ENCODE peak calls at places on chromosome 11, in nine cellular contexts. I, G, A, V, C, F, Q, K and Y are unnamed samples.

GRCh38 chr11:36041988-36042606 is 98.2 kb downstream of the LDLRAD3 start:
- DNase-seq in G (no peak), V (no peak), C (peak; percentile 43), I (peak; percentile 34), K (no peak), Q (no peak), F (peak; percentile 5), A (no peak), Y (no peak)

GRCh38 chr11:61553373-61554171 is 27.3 kb downstream of the SYT7 start:
- DNase-seq in C (no peak), A (peak; percentile 26), F (no peak), K (peak; percentile 42), G (no peak), Q (no peak), I (no peak), V (no peak), Y (no peak)

GRCh38 chr11:62958547-62959071 is 26.2 kb downstream of the SLC22A6 start:
- DNase-seq in F (no peak), A (peak; percentile 7), I (no peak), G (no peak), K (no peak), Q (no peak), V (no peak), C (no peak), Y (peak; percentile 40)

GRCh38 chr11:65854871-65855837 is 2.8 kb downstream of the CFL1 start:
- DNase-seq in V (peak; percentile 19), F (peak; percentile 1), A (no peak), I (no peak), Q (no peak), C (no peak), G (no peak), K (no peak), Y (no peak)

GRCh38 chr11:1853376-1854131 is 670 bp downstream of the LSP1 start:
- DNase-seq in K (no peak), F (peak; percentile 29), A (no peak), Q (no peak), G (no peak), V (no peak), I (no peak), C (no peak), Y (no peak)

GRCh38 chr11:73273246-73273890 is 1.2 kb downstream of the P2RY6 start:
- DNase-seq in I (no peak), V (peak; percentile 13), G (no peak), K (peak; percentile 85), F (no peak), Q (no peak), A (no peak), C (no peak), Y (no peak)

GRCh38 chr11:27616711-27617110 is 83.5 kb downstream of the BDNF start:
- DNase-seq in K (no peak), V (no peak), F (no peak), A (no peak), C (peak; percentile 24), Q (no peak), I (no peak), G (no peak), Y (no peak)

GRCh38 chr11:69697861-69698260 is 6.0 kb downstream of the FGF19 start:
- DNase-seq in I (no peak), A (no peak), Q (no peak), C (no peak), F (no peak), K (no peak), V (no peak), G (no peak), Y (no peak)

GRCh38 chr11:18329196-18329870 is 7.0 kb downstream of the GTF2H1 start:
- DNase-seq in Q (no peak), C (no peak), A (no peak), I (peak; percentile 36), K (no peak), V (no peak), F (peak; percentile 66), G (no peak), Y (no peak)

GRCh38 chr11:15886866-15887265 is 469.5 kb downstream of the SOX6 start:
- DNase-seq in Q (no peak), I (no peak), C (no peak), K (no peak), V (no peak), G (no peak), A (no peak), F (no peak), Y (no peak)

GRCh38 chr11:80519591-80520258 is 1078.9 kb upstream of the TENM4 start:
- DNase-seq in G (no peak), F (no peak), Q (no peak), I (no peak), V (no peak), A (no peak), C (no peak), K (no peak), Y (no peak)

GRCh38 chr11:133362156-133362555 is 170.1 kb downstream of the OPCML start:
- DNase-seq in G (no peak), A (no peak), F (no peak), K (no peak), I (no peak), V (no peak), C (no peak), Q (peak; percentile 80), Y (no peak)

GRCh38 chr11:501001-501682 is 5.9 kb downstream of the RNH1 start:
- DNase-seq in I (no peak), F (no peak), Q (no peak), K (no peak), V (no peak), C (no peak), A (no peak), G (no peak), Y (no peak)

GRCh38 chr11:88478136-88478785 is 140.7 kb upstream of the CTSC start:
- DNase-seq in F (no peak), V (no peak), A (no peak), G (no peak), K (no peak), C (no peak), I (no peak), Q (no peak), Y (no peak)

GRCh38 chr11:116513894-116514293 is 258.9 kb downstream of the BUD13 start:
- DNase-seq in F (peak; percentile 66), Q (no peak), I (peak; percentile 61), V (no peak), A (peak; percentile 40), C (peak; percentile 83), K (peak; percentile 33), G (peak; percentile 66), Y (no peak)
- TF ChIP-seq CTCF in F (peak; percentile 52), Q (no peak), I (peak; percentile 15), V (no peak), A (peak; percentile 35), C (peak; percentile 57), K (peak; percentile 32), G (peak; percentile 68), Y (peak; percentile 15)

GRCh38 chr11:22828373-22828772 is 1.2 kb downstream of the SVIP start:
- DNase-seq in Q (no peak), K (no peak), A (no peak), G (no peak), C (no peak), I (no peak), F (peak; percentile 14), V (no peak), Y (no peak)

GRCh38 chr11:22830082-22830414 is 447 bp upstream of the SVIP start:
- DNase-seq in K (no peak), A (no peak), C (no peak), Q (no peak), I (no peak), V (no peak), G (no peak), F (no peak), Y (no peak)

GRCh38 chr11:22832315-22833041 is 2.9 kb upstream of the SVIP start:
- DNase-seq in V (no peak), Q (no peak), I (no peak), G (no peak), K (no peak), A (no peak), F (no peak), C (no peak), Y (no peak)

DNA sequence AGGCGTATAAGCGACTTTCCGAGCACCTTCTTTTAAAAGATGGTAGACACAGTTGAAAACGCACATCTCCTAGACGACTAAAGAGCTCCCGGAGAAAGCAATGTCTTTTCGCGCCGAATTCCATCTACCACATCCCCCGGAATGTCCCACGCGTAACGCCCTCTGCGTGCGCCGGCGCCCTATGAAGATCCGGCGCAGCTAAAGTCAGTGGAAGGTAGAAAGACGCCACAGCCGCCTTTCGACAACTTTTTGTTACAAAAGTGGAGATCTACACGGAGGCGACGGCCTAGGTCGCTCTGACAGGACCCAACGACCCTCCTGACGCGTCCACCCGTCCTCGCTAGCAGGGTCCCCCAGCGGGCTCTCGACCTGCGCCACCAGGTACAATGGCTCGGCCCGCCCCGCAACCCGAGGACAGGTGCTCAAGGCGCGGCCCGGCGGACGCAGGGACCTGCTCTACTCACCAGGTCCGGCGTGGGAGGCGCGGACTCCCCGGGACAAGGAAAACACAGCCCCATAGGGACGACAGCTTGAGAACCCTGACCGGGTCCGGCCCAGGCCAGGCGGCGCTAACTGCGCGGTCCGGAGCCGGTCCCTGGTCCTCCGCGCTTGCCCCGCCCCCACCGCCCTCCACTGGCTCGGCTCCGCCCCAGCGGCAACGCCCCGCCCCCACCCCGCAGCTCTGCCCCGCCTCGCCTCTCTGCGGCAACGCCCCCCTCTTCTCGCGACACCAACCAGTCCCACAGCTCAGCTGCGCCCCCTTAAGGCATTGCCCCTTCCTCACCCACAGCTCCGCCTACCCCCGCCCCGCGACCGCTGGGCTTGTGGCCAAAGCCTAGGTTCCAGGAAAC is at the start of gene SVIP:
- DNase-seq in V (peak; percentile 92), C (peak; percentile 96), I (peak; percentile 93), F (peak; percentile 96), K (peak; percentile 94), A (peak; percentile 97), G (peak; percentile 99), Q (peak; percentile 97), Y (peak; percentile 97)
- TF ChIP-seq CTCF in V (peak; percentile 81), C (peak; percentile 60), I (peak; percentile 89), F (peak; percentile 83), K (peak; percentile 49), A (peak; percentile 73), G (peak; percentile 69), Q (peak; percentile 71), Y (peak; percentile 68)

DNA sequence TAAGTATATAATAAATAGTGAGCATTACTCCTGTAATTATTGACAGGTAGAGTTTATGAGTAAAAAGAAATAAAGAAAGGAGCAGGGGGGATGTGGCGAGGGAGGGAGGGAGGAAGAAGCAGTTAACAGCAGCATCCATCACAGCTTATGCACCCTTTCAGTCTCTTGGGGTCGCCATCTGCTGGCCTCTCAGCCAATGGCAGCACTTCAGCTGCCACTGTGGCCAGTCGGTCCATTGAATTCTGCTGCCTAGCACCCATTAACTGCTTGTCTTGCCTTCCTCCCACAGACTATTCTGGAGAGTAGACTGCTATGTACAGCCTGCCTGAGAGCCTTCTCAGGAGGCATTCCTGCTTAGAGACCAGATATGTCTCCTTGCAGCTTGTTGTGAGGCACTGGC is 388.3 kb downstream of the TENM4 start:
- DNase-seq in G (peak; percentile 36), K (peak; percentile 72), Q (no peak), C (peak; percentile 61), F (no peak), A (peak; percentile 21), I (no peak), V (no peak), Y (no peak)
- TF ChIP-seq CTCF in G (no peak), K (peak; percentile 54), Q (no peak), C (peak; percentile 43), F (peak; percentile 14), A (no peak), I (no peak), V (peak; percentile 10), Y (peak; percentile 32)

DNA sequence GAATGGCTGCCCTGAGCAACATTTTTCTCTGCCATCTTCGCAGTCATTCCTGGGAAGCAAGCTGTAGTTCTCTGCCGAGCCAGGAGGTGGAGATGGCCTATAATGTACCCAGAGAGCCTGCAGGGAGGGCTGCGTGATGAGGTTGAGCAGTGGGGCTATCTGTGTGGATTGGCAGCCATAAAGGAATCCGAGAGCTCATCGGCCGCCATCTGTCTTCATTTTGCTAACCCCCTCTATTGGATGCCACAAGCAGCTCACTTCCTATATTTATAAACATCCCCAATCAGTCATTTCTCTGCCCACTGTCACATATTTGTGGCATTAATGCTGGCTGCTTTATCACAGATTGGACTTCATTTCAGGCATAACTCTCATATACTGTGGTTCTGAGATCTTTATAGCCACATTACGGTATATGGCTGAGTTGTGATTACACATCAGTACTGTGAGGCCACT is 209.5 kb downstream of the NTM start:
- DNase-seq in A (peak; percentile 6), F (peak; percentile 37), K (no peak), I (peak; percentile 48), C (peak; percentile 87), G (peak; percentile 65), V (no peak), Q (no peak), Y (no peak)
- TF ChIP-seq CTCF in A (no peak), F (peak; percentile 50), K (peak; percentile 21), I (peak; percentile 57), C (peak; percentile 65), G (peak; percentile 63), V (peak; percentile 30), Q (no peak), Y (peak; percentile 44)